ENCODE peak calls at places on chromosomes 5 and 9, in four cellular contexts. D, O, H and A are unnamed samples.

GRCh38 chr9:130713286-130713975 is 19.9 kb downstream of the EXOSC2 start:
- DNase-seq in D (no peak), O (no peak), H (no peak), A (no peak)

GRCh38 chr9:71767421-71768321 is 642 bp downstream of the CEMIP2 start:
- DNase-seq in D (no peak), O (peak; percentile 24), H (peak; percentile 63), A (no peak)

GRCh38 chr5:137340899-137341298 is 158.2 kb downstream of the SPOCK1 start:
- DNase-seq in D (no peak), O (no peak), H (no peak), A (no peak)

GRCh38 chr9:96856363-96857286 is 2.3 kb upstream of the ZNF782 start:
- DNase-seq in D (peak; percentile 84), O (peak; percentile 57), H (peak; percentile 74), A (peak; percentile 34)

GRCh38 chr9:89848060-89849040 is 243.5 kb downstream of the GADD45G start:
- DNase-seq in D (no peak), O (no peak), H (no peak), A (no peak)

GRCh38 chr5:137753227-137753985 is 757 bp downstream of the HNRNPA0 start:
- DNase-seq in D (no peak), O (peak; percentile 58), H (no peak), A (no peak)

GRCh38 chr5:43536972-43537371 is 19.9 kb downstream of the PAIP1 start:
- DNase-seq in D (no peak), O (no peak), H (no peak), A (no peak)

GRCh38 chr9:95018099-95018927 is 291.8 kb downstream of the AOPEP start:
- DNase-seq in D (peak; percentile 20), O (no peak), H (no peak), A (no peak)

GRCh38 chr5:65066385-65066784 is 297.7 kb downstream of the CWC27 start:
- DNase-seq in D (no peak), O (no peak), H (no peak), A (peak; percentile 92)

GRCh38 chr9:7844283-7844682 is 44.7 kb upstream of the DMAC1 start:
- DNase-seq in D (peak; percentile 4), O (no peak), H (no peak), A (no peak)

GRCh38 chr5:73120222-73121108 is at the start of gene TMEM171:
- DNase-seq in D (no peak), O (no peak), H (peak; percentile 76), A (no peak)

GRCh38 chr5:55570026-55570425 is 35.3 kb upstream of the PLPP1 start:
- DNase-seq in D (no peak), O (no peak), H (no peak), A (no peak)

GRCh38 chr5:39815701-39816100 is 390.9 kb upstream of the DAB2 start:
- DNase-seq in D (no peak), O (no peak), H (no peak), A (no peak)

GRCh38 chr5:181100121-181101015 is 30.6 kb downstream of the OR2V1 start:
- DNase-seq in D (no peak), O (peak; percentile 34), H (peak; percentile 59), A (no peak)

GRCh38 chr9:69122086-69122390 is 52.0 kb upstream of the TJP2 start:
- DNase-seq in D (peak; percentile 29), O (no peak), H (peak; percentile 68), A (no peak)

GRCh38 chr9:124122813-124123462 is 111.4 kb downstream of the LHX2 start:
- DNase-seq in D (no peak), O (no peak), H (no peak), A (no peak)

GRCh38 chr9:135939351-135940265 is 21.6 kb downstream of the UBAC1 start:
- DNase-seq in D (no peak), O (no peak), H (no peak), A (no peak)

GRCh38 chr5:160423025-160423554 is 1.4 kb downstream of the PTTG1 start:
- DNase-seq in D (no peak), O (no peak), H (no peak), A (no peak)

GRCh38 chr9:93708987-93709302 is 132.6 kb downstream of the PHF2 start:
- DNase-seq in D (no peak), O (no peak), H (no peak), A (no peak)

GRCh38 chr9:93711002-93711401 is 134.6 kb downstream of the PHF2 start:
- DNase-seq in D (no peak), O (no peak), H (no peak), A (no peak)

GRCh38 chr9:93708289-93708986 is 132.1 kb downstream of the PHF2 start:
- DNase-seq in D (no peak), O (no peak), H (no peak), A (no peak)

GRCh38 chr9:93710370-93710723 is 134.0 kb downstream of the PHF2 start:
- DNase-seq in D (no peak), O (no peak), H (no peak), A (no peak)

GRCh38 chr9:93709600-93710369 is 133.4 kb downstream of the PHF2 start:
- DNase-seq in D (no peak), O (no peak), H (no peak), A (no peak)
- TF ChIP-seq SIN3A in D (no peak), O (no peak), H (no peak), A (no peak)

GRCh38 chr5:131957721-131958483 is 12.4 kb upstream of the MEIKIN start:
- DNase-seq in D (no peak), O (no peak), H (no peak), A (no peak)

GRCh38 chr5:131953969-131954368 is 8.5 kb upstream of the MEIKIN start:
- DNase-seq in D (no peak), O (no peak), H (no peak), A (no peak)

GRCh38 chr5:131959906-131960305 is 14.4 kb upstream of the MEIKIN start:
- DNase-seq in D (no peak), O (no peak), H (no peak), A (no peak)

GRCh38 chr5:131959136-131959535 is 13.7 kb upstream of the MEIKIN start:
- DNase-seq in D (no peak), O (no peak), H (no peak), A (no peak)
- TF ChIP-seq TAF1 in D (no peak), O (no peak), H (no peak), A (no peak)

DNA sequence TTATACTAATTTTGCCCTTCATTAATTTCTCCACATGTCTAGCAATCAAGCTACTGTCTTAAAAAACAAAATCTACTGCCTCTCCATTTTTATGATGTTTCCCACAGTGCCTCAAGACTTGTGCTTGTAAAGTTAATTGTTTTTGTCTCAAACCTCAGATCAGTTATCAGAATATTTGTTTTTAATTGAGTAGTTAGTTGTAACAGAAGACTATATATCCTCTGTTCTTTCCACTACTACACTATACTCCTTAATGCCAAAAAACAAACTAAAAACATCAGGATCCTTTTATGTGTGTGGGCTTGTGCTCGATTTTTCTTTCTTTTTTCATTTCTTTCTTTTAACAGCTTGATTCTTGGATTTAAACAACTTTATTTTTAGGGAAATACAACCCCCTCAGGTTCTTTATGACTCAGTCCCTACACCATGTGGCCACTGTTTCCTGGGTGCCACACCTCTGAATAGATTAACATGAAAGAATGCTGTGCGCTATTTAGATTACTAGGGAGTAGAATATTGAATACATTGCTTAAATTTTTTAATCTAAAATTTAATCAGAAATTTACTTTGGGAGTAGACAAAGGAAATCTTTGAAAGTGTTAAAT is 1.2 kb downstream of the ASPN start:
- DNase-seq in D (no peak), O (no peak), H (no peak), A (no peak)
- TF ChIP-seq KDM1A in D (no peak), O (no peak), H (no peak), A (no peak)

DNA sequence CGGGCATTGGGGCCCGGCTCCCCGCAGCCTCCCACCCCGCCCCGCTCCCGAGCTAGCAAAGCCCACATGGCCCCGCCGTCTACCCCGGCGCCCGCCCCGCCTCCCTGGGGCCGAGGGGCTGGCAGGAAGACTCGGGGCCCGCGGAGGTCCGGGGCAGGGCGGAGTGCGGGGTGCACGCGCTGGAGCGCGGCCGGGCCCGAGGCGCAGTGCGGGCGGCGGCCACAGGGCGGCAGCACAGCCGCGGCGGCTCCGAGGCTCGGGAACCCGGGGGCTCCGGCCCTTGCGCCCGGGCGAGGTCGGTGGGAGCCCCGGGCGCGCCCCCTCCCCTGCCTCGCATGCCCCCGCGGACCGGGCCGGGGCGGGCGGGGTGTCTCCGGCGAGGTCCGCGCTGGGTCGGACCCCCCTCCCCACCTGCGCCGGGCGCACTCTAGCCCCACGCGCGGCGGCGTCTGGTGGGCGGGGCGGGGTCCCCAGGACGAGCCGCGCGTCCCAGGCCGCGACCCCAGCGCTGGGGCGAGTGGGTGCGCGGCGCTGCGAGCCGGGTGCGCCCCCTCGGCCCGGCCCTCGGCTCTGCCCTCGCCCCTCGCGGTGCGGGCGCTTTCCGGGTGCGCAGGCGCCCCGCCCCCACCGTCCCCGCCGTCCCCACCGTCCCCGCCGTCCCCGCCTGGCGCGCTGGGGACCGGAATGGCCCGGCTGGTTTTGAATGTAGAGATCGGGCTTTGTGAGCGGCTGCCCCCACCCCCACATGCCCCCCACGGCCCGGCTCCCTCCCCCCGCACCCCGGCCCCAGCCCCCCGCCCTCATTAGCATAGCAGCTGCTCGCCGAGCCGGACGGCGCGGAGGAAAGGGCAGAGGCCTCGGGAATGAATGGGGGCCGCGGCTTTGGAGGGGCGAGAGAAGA is 6.5 kb downstream of the NRARP start:
- DNase-seq in D (no peak), O (peak; percentile 88), H (peak; percentile 90), A (no peak)
- TF ChIP-seq SIN3A in D (no peak), O (no peak), H (no peak), A (no peak)

GRCh38 chr5:158456756-158457155 is 597.8 kb upstream of the CLINT1 start:
- DNase-seq in D (peak; percentile 3), O (no peak), H (no peak), A (no peak)
- TF ChIP-seq TAF1 in D (no peak), O (no peak), H (no peak), A (no peak)

DNA sequence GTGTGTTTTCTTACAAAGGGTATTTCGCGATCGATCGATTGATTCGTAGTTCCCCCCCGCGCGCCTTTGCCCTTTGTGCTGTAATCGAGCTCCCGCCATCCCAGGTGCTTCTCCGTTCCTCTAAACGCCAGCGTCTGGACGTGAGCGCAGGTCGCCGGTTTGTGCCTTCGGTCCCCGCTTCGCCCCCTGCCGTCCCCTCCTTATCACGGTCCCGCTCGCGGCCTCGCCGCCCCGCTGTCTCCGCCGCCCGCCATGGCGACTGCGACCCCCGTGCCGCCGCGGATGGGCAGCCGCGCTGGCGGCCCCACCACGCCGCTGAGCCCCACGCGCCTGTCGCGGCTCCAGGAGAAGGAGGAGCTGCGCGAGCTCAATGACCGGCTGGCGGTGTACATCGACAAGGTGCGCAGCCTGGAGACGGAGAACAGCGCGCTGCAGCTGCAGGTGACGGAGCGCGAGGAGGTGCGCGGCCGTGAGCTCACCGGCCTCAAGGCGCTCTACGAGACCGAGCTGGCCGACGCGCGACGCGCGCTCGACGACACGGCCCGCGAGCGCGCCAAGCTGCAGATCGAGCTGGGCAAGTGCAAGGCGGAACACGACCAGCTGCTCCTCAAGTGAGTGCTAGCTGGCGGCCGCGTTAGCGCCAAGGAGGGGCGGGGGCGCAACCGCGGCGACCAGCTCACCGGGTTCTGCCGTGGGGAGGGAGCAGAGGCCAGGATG is 479 bp downstream of the LMNB1 start:
- DNase-seq in D (peak; percentile 9), O (peak; percentile 42), H (no peak), A (no peak)
- TF ChIP-seq KDM1A in D (no peak), O (no peak), H (no peak), A (no peak)

GRCh38 chr5:2193142-2193922 is 310.6 kb upstream of the IRX4 start:
- DNase-seq in D (no peak), O (no peak), H (peak; percentile 7), A (no peak)
- TF ChIP-seq SIN3A in D (no peak), O (no peak), H (no peak), A (no peak)